ENCODE peak calls at places on chromosomes 16 and 17, in eight cellular contexts. L is upper lobe of left lung; N is suprapubic skin; H is tibial artery; A is CD8-positive, alpha-beta T cell; G is OCI-LY7; J is neural progenitor cell; R is trophoblast cell. D is an unnamed sample.
A peak's percentile ranks its signal among the peaks of the same experiment; 100 is the strongest.

GRCh38 chr16:49350265-49351103 is 23.1 kb upstream of the C16orf78 start:
- DNase-seq in N (no peak), R (peak; percentile 18), J (peak; percentile 73), H (peak; percentile 38), G (peak; percentile 63), L (peak; percentile 54), A (peak; percentile 7), D (peak; percentile 54)

GRCh38 chr16:8867483-8868271 is 1.1 kb downstream of the CARHSP1 start:
- DNase-seq in A (no peak), R (no peak), G (peak; percentile 57), L (no peak), H (peak; percentile 58), N (peak; percentile 82), J (peak; percentile 62), D (peak; percentile 59)

GRCh38 chr17:17515921-17516295 is 19.7 kb upstream of the RASD1 start:
- DNase-seq in G (no peak), L (no peak), J (no peak), R (no peak), N (no peak), A (no peak), H (no peak), D (no peak)

GRCh38 chr17:65283704-65284103 is 146.5 kb downstream of the RGS9 start:
- DNase-seq in N (no peak), G (no peak), A (no peak), J (no peak), L (no peak), R (no peak), H (no peak), D (no peak)

GRCh38 chr17:3907483-3908216 is 8.6 kb downstream of the P2RX1 start:
- DNase-seq in H (no peak), J (peak; percentile 67), A (no peak), G (no peak), L (no peak), R (no peak), N (no peak), D (no peak)

GRCh38 chr17:74147436-74147835 is 56.0 kb upstream of the RPL38 start:
- DNase-seq in A (no peak), J (no peak), R (no peak), H (no peak), N (peak; percentile 40), G (no peak), L (no peak), D (no peak)

GRCh38 chr17:65078441-65079160 is 22.1 kb upstream of the GNA13 start:
- DNase-seq in R (no peak), N (no peak), G (no peak), J (no peak), H (no peak), A (no peak), L (no peak), D (no peak)

GRCh38 chr16:49622421-49623402 is 233.2 kb downstream of the ZNF423 start:
- DNase-seq in N (no peak), G (no peak), H (no peak), R (no peak), A (no peak), L (no peak), J (no peak), D (no peak)

GRCh38 chr16:82703156-82703555 is 76.4 kb downstream of the CDH13 start:
- DNase-seq in G (no peak), R (no peak), J (no peak), N (no peak), A (no peak), L (no peak), H (no peak), D (no peak)

GRCh38 chr16:86761117-86761971 is 183.0 kb downstream of the FOXL1 start:
- DNase-seq in A (peak; percentile 25), H (peak; percentile 58), N (no peak), L (no peak), G (peak; percentile 19), R (no peak), J (peak; percentile 81), D (peak; percentile 62)

GRCh38 chr17:31050948-31051347 is 43.8 kb upstream of the NF1 start:
- DNase-seq in N (no peak), G (no peak), A (no peak), L (no peak), J (no peak), R (no peak), H (no peak), D (no peak)

GRCh38 chr16:53209489-53209888 is 154.7 kb downstream of the CHD9 start:
- DNase-seq in H (no peak), J (no peak), G (peak; percentile 19), A (no peak), R (no peak), L (no peak), N (no peak), D (no peak)

GRCh38 chr16:52547001-52547833 is at the start of gene TOX3:
- DNase-seq in A (no peak), J (peak; percentile 92), H (no peak), L (peak; percentile 85), N (no peak), G (no peak), R (no peak), D (no peak)

GRCh38 chr16:4414187-4414909 is 2.0 kb downstream of the CORO7 start:
- DNase-seq in L (no peak), H (no peak), A (peak; percentile 65), N (no peak), G (peak; percentile 59), J (no peak), R (no peak), D (no peak)

GRCh38 chr16:27639588-27640276 is 89.8 kb downstream of the KATNIP start:
- DNase-seq in J (peak; percentile 67), R (peak; percentile 3), H (no peak), N (no peak), L (no peak), A (no peak), G (peak; percentile 53), D (peak; percentile 16)

GRCh38 chr17:17815436-17816200 is 21.2 kb downstream of the SREBF1 start:
- DNase-seq in G (no peak), H (no peak), J (no peak), R (no peak), L (peak; percentile 67), N (no peak), A (no peak), D (no peak)

DNA sequence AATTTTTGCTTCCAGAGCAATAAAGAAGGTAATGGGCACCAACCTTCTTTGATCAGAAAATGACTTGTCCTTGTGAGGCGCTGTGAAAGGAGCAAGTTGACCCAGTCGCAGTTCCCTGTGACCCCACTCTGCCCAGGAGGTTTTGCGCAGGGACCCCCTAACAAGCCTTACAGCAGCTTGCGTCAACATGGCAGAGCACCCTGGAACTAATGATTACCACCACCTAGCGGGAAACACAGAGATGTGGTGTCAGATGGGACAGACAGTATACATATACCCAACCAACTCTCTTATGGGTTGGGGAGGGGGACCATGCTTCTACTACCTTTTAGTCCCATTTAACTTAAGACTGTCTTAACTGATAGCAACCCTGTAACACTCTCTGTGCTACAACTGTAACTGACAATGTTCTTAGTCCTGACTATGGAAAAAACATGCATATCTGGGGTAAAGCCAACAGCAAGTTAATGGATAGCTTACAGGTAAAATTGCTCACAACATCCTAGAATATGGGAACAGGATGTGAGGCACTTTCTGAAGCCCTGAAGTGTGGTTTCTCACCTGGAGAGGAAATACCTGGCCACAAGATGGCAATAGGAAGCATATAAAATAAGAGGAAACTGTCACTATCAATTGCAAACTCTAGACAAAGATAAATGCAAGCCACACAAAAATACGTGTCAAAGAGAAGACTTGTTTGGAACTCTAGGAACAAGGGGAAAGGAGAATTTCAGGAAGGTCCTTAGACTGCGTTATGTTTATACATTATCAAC is 3.0 kb downstream of the KARS1 start:
- DNase-seq in R (no peak), J (no peak), L (no peak), G (peak; percentile 35), H (no peak), A (no peak), N (no peak), D (no peak)
- H3K36me3 ChIP-seq in R (peaks cover 19% of the 10 kb centered on the region), J (peaks cover 5% of the 10 kb centered on the region), L (peaks cover 20% of the 10 kb centered on the region), G (peaks cover 65% of the 10 kb centered on the region), H (peaks cover 23% of the 10 kb centered on the region), A (peaks cover 27% of the 10 kb centered on the region), N (peaks cover 35% of the 10 kb centered on the region), D (peaks cover 62% of the 10 kb centered on the region)

GRCh38 chr17:49388692-49389513 is 25.8 kb downstream of the PHB1 start:
- DNase-seq in G (peak; percentile 49), J (no peak), L (no peak), N (no peak), R (no peak), A (no peak), H (no peak), D (no peak)
- H3K4me1 ChIP-seq in G (peaks cover 49% of the 10 kb centered on the region), J (no peaks in the 10 kb centered on the region), L (peaks cover 30% of the 10 kb centered on the region), N (peaks cover 44% of the 10 kb centered on the region), R (no peaks in the 10 kb centered on the region), A (peaks cover 46% of the 10 kb centered on the region), H (no peaks in the 10 kb centered on the region), D (peaks cover 8% of the 10 kb centered on the region)

GRCh38 chr17:61656721-61657217 is 65.8 kb upstream of the NACA2 start:
- DNase-seq in L (no peak), G (no peak), R (no peak), A (no peak), J (no peak), H (no peak), N (no peak), D (no peak)

GRCh38 chr17:61658183-61658582 is 67.2 kb upstream of the NACA2 start:
- DNase-seq in L (no peak), G (no peak), N (no peak), A (no peak), J (no peak), R (no peak), H (no peak), D (no peak)

GRCh38 chr17:61660726-61661125 is 69.7 kb upstream of the NACA2 start:
- DNase-seq in R (no peak), N (no peak), G (no peak), H (no peak), L (no peak), J (no peak), A (no peak), D (no peak)

GRCh38 chr17:61659437-61659836 is 68.4 kb upstream of the NACA2 start:
- DNase-seq in A (no peak), N (no peak), L (no peak), H (no peak), G (no peak), R (no peak), J (no peak), D (no peak)

GRCh38 chr17:61657338-61657737 is 66.3 kb upstream of the NACA2 start:
- DNase-seq in J (no peak), R (no peak), A (no peak), N (no peak), G (no peak), L (no peak), H (no peak), D (no peak)
- H3K27ac ChIP-seq in J (no peak overlapping the region), R (no peak overlapping the region), A (no peak overlapping the region), N (no peak overlapping the region), G (no peak overlapping the region), L (no peak overlapping the region), H (no peak overlapping the region), D (no peak overlapping the region)

DNA sequence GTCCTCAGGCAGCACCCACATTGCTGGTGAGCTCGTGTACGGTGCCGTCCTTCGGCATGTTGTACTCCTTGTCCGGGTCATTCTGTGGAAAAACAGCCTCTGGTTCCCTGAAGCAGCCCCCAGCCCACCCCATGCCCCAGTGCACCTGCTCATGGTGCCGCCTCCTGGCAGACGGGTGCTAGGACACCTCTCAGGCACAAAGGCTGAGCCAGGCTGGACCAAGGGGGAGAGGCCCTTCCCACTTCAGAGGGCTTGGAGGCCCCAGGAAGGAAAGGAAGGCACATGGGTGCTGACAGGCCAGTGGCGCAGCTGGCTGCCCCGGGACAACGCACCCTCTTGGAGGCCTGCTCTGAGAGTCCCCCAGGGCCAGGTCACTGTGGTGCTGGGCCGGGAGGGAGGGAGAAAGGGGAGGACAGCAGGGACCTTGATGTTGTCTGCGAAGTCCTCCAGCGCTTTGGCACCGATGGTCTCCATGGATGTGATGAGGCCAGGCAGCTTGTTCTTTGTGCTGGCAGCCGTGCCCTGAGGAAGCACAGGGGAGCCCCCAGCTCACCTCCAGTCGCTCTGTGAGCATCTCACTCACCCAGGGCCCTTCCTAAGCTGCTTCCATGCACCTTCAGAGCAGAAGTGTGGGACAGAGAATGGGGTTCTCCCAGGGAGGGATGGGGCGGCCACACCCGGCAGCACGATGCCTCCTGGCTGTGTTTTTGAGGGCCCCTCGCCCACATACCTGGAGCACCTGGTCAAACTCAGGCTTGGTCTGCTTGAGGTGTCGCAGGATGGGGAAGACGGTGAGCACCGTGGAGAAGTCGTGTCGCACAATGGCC is 9.3 kb downstream of the ZACN start:
- DNase-seq in N (no peak), L (no peak), G (peak; percentile 35), H (no peak), A (no peak), R (no peak), J (peak; percentile 47), D (no peak)
- H3K36me3 ChIP-seq in N (peaks cover 98% of the 10 kb centered on the region), L (peaks cover 89% of the 10 kb centered on the region), G (peaks cover 70% of the 10 kb centered on the region), H (peaks cover 69% of the 10 kb centered on the region), A (peaks cover 55% of the 10 kb centered on the region), R (peaks cover 93% of the 10 kb centered on the region), J (no peaks in the 10 kb centered on the region), D (peaks cover 100% of the 10 kb centered on the region)

D was measured in heart right ventricle.